ENCODE peak calls at places on chromosome 7, in seven cellular contexts. T is AG04450, P is cardiac fibroblast, V is brain microvascular endothelial cell, E is spleen, Z is natural killer cell, B is fibroblast of lung. Q is an unnamed sample.

GRCh38 chr7:107975394-107976013 is 27.5 kb downstream of the LAMB1 start:
- DNase-seq in V (no peak), E (no peak), P (no peak), Z (no peak), B (no peak), T (no peak), Q (no peak)

GRCh38 chr7:19851504-19851903 is 78.1 kb upstream of the TMEM196 start:
- DNase-seq in Z (no peak), E (no peak), B (no peak), V (no peak), P (no peak), T (no peak), Q (no peak)

GRCh38 chr7:19024261-19024660 is 93.2 kb downstream of the TWIST1 start:
- DNase-seq in V (peak), Z (no peak), T (peak), B (peak), P (peak), E (no peak), Q (peak)

GRCh38 chr7:79361214-79361613 is 92.3 kb downstream of the MAGI2 start:
- DNase-seq in Z (no peak), P (no peak), E (no peak), T (no peak), B (no peak), V (no peak), Q (no peak)

GRCh38 chr7:55030314-55030713 is 11.5 kb downstream of the EGFR start:
- DNase-seq in B (peak), Z (no peak), P (peak), V (no peak), T (no peak), E (no peak), Q (peak)

GRCh38 chr7:148332191-148332590 is 258.4 kb upstream of the C7orf33 start:
- DNase-seq in Z (no peak), T (no peak), B (no peak), E (no peak), V (no peak), P (no peak), Q (no peak)

GRCh38 chr7:27010068-27010467 is 85.7 kb downstream of the HOXA1 start:
- DNase-seq in P (no peak), Z (no peak), V (no peak), E (no peak), T (no peak), B (no peak), Q (no peak)

GRCh38 chr7:43636093-43636492 is 53.2 kb downstream of the STK17A start:
- DNase-seq in Z (no peak), P (peak), V (peak), T (no peak), B (peak), E (no peak), Q (peak)

GRCh38 chr7:16982640-16983103 is 100.9 kb upstream of the AGR3 start:
- DNase-seq in P (peak), T (no peak), E (no peak), B (peak), Z (no peak), V (peak), Q (peak)

GRCh38 chr7:102303669-102304422 is 17.2 kb downstream of the SH2B2 start:
- DNase-seq in Z (no peak), V (no peak), P (no peak), E (peak), B (no peak), T (no peak), Q (no peak)

GRCh38 chr7:156684661-156685060 is 44.1 kb downstream of the RNF32 start:
- DNase-seq in B (no peak), Z (no peak), V (no peak), P (no peak), E (no peak), T (no peak), Q (no peak)

GRCh38 chr7:95322874-95323273 is 1.5 kb downstream of the PON1 start:
- DNase-seq in T (no peak), P (peak), V (peak), E (no peak), B (no peak), Z (no peak), Q (no peak)

GRCh38 chr7:38584443-38585210 is 46.5 kb downstream of the AMPH start:
- DNase-seq in E (no peak), Z (no peak), T (peak), B (peak), V (peak), P (peak), Q (peak)

GRCh38 chr7:44634187-44634838 is 27.9 kb downstream of the OGDH start:
- DNase-seq in P (no peak), B (no peak), V (no peak), E (no peak), Z (no peak), T (no peak), Q (no peak)

GRCh38 chr7:131620673-131621609 is 64.5 kb upstream of the PODXL start:
- DNase-seq in P (no peak), T (no peak), Z (no peak), E (no peak), V (peak), B (no peak), Q (no peak)

GRCh38 chr7:115471891-115472290 is 550.0 kb downstream of the MDFIC start:
- DNase-seq in V (peak), P (no peak), Z (no peak), E (no peak), T (no peak), B (peak), Q (no peak)

GRCh38 chr7:131224996-131225395 is 102.7 kb upstream of the MKLN1 start:
- DNase-seq in Z (no peak), E (no peak), B (no peak), T (no peak), V (no peak), P (no peak), Q (peak)

GRCh38 chr7:88835147-88835728 is 39.7 kb upstream of the TEX47 start:
- DNase-seq in E (no peak), B (no peak), Z (no peak), P (peak), V (peak), T (no peak), Q (no peak)

GRCh38 chr7:29345590-29345989 is 151.0 kb downstream of the CHN2 start:
- DNase-seq in P (peak), B (peak), V (peak), T (no peak), E (no peak), Z (peak), Q (no peak)

GRCh38 chr7:78124221-78124620 is 325.6 kb downstream of the PHTF2 start:
- DNase-seq in E (no peak), Z (no peak), B (no peak), T (no peak), P (no peak), V (no peak), Q (no peak)

GRCh38 chr7:18225067-18225466 is 197.4 kb upstream of the PRPS1L1 start:
- DNase-seq in V (no peak), Z (no peak), B (no peak), P (no peak), E (no peak), T (no peak), Q (no peak)

GRCh38 chr7:131244259-131244852 is 83.3 kb upstream of the MKLN1 start:
- DNase-seq in V (peak), E (no peak), T (peak), B (peak), Z (no peak), P (peak), Q (peak)

GRCh38 chr7:9945131-9945530 is 1028.5 kb upstream of the PHF14 start:
- DNase-seq in Z (no peak), E (no peak), V (no peak), B (peak), T (no peak), P (no peak), Q (no peak)

GRCh38 chr7:102287082-102287464 is 405 bp downstream of the SH2B2 start:
- DNase-seq in E (peak), B (no peak), P (no peak), T (no peak), Z (no peak), V (no peak), Q (no peak)

GRCh38 chr7:51316262-51316665 is 345 bp downstream of the COBL start:
- DNase-seq in V (no peak), T (no peak), P (no peak), E (no peak), B (no peak), Z (no peak), Q (no peak)

GRCh38 chr7:104160375-104160774 is 47.4 kb downstream of the ORC5 start:
- DNase-seq in P (peak), T (no peak), Z (no peak), V (no peak), B (peak), E (no peak), Q (peak)

GRCh38 chr7:104152468-104152867 is 55.3 kb downstream of the ORC5 start:
- DNase-seq in P (no peak), B (no peak), Z (no peak), V (no peak), T (no peak), E (no peak), Q (no peak)

GRCh38 chr7:104153287-104153686 is 54.5 kb downstream of the ORC5 start:
- DNase-seq in T (no peak), B (no peak), Z (no peak), P (no peak), V (no peak), E (no peak), Q (no peak)

GRCh38 chr7:104161244-104161643 is 46.6 kb downstream of the ORC5 start:
- DNase-seq in E (no peak), P (no peak), Z (no peak), V (no peak), T (no peak), B (no peak), Q (no peak)

DNA sequence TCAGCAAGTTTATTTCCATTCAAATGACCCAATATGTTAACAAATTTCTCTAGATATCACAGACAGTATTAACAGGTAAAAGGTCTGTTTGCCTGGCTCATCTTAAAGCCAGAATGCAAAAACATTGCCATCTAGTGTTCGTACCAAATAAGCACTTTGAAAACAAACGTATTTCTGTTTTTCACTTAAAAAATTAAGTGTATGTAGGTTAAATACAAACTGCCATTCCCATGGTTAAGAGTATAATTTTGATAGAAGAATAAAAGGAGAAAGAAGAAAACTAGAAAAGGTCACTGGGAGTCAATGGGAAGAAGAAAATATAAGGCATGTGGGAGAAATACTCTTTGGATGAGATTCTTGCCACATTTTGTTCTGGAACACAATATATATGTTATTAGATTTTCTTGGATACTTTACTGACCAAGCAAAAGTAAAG is 51.0 kb downstream of the ORC5 start:
- DNase-seq in V (no peak), Z (no peak), B (peak), P (peak), E (no peak), T (no peak), Q (peak)
- TF ChIP-seq CTCF in V (peak), Z (peak), B (peak), P (peak), E (peak), T (peak), Q (peak)

GRCh38 chr7:159042639-159043101 is 102.0 kb downstream of the VIPR2 start:
- DNase-seq in Z (no peak), T (no peak), E (peak), B (no peak), P (no peak), V (no peak), Q (no peak)

GRCh38 chr7:159040912-159041711 is 103.6 kb downstream of the VIPR2 start:
- DNase-seq in P (no peak), B (no peak), Z (no peak), T (no peak), E (no peak), V (no peak), Q (no peak)

GRCh38 chr7:159039716-159040115 is 105.0 kb downstream of the VIPR2 start:
- DNase-seq in T (no peak), V (no peak), B (no peak), Z (no peak), P (no peak), E (no peak), Q (no peak)

GRCh38 chr7:159040146-159040545 is 104.5 kb downstream of the VIPR2 start:
- DNase-seq in V (no peak), E (no peak), B (no peak), T (no peak), P (no peak), Z (no peak), Q (no peak)

DNA sequence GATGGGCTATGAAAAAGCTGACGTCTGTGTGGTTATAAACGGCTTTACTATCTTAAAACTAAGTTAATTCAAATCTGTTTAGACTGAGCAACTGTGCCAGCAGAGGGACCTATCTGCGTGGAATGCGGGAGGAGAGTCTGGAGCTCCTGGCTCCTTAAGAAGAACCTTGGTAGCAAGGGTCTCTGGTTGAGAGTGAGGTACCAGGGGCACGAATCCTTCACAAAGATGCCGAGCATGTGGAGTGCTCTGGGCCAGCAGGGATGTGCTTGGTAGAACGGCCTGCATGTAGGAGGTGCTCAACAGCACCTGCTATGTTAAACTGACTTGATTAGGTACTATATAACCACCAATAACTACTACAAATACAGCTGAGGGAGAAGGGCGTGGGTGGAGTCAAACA is 102.6 kb downstream of the VIPR2 start:
- DNase-seq in B (no peak), E (no peak), Z (no peak), P (no peak), T (no peak), V (no peak), Q (no peak)
- TF ChIP-seq CTCF in B (no peak), E (no peak), Z (no peak), P (no peak), T (no peak), V (no peak), Q (no peak)

GRCh38 chr7:127588697-127589482 is 679 bp downstream of the ARF5 start:
- DNase-seq in B (peak), Z (no peak), P (peak), V (peak), E (no peak), T (peak), Q (peak)
- TF ChIP-seq CTCF in B (peak), Z (no peak), P (peak), V (peak), E (no peak), T (peak), Q (peak)

GRCh38 chr7:80905334-80905733 is 13.5 kb downstream of the SEMA3C start:
- DNase-seq in B (no peak), V (no peak), T (no peak), Z (no peak), E (no peak), P (no peak), Q (no peak)

GRCh38 chr7:80902716-80903308 is 16.0 kb downstream of the SEMA3C start:
- DNase-seq in P (no peak), V (no peak), B (no peak), E (no peak), Z (no peak), T (no peak), Q (no peak)

GRCh38 chr7:80896856-80897598 is 21.8 kb downstream of the SEMA3C start:
- DNase-seq in B (no peak), Z (no peak), E (no peak), V (no peak), T (no peak), P (peak), Q (peak)

GRCh38 chr7:80902035-80902434 is 16.8 kb downstream of the SEMA3C start:
- DNase-seq in B (no peak), E (no peak), Z (no peak), T (no peak), V (no peak), P (no peak), Q (no peak)

DNA sequence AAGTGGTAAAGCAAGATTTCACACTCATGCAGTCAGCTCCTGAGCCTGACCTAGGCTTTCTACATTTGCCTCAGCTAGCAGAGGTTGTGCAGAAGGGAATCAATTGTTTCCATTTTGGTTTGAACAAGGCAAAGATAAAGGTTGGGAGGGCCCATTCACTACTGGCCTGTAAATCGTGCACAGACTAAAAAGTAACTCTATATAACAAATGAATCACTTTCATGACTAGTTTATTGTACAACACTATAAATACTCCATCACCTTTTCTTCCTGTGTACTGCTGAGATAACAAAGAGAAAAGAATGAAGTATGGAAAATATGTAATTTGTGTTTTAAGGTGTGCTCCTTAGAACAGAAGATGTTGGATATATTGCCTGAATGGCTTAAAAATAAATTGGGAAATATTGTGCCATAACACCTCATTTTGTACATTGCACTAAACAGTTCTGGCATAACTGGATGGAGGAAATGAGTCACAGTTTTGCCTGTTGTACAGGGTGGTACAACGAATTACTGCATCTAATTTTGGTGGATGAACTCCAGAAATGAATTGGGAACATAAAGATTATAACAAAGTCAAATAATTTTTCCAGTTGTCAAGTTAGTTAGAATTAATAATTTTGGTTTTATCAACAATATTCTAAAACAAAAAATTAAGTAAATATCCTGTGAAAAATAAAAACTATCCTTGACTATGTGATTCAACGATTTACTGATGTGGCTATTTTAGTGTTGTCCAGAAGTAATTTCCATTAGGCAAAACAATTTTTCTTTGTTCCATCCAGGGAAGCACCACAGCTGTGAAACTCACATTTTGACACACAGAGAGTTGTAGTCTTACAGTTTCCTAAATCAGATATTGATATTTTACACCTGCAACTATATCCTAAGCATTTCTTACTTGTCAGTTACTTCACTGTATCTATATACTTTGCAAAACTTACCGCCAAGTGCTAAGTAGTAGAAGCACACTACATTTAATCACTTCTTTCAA is 18.0 kb downstream of the SEMA3C start:
- DNase-seq in P (peak), V (no peak), Z (no peak), T (no peak), E (no peak), B (peak), Q (peak)
- TF ChIP-seq CTCF in P (no peak), V (no peak), Z (no peak), T (no peak), E (no peak), B (no peak), Q (no peak)

GRCh38 chr7:1323178-1324027 is 90.7 kb downstream of the UNCX start:
- DNase-seq in B (no peak), Z (no peak), V (no peak), E (peak), P (no peak), T (no peak), Q (no peak)
- TF ChIP-seq CTCF in B (no peak), Z (no peak), V (no peak), E (no peak), P (no peak), T (no peak), Q (no peak)

GRCh38 chr7:3649250-3649649 is 348.2 kb downstream of the SDK1 start:
- DNase-seq in V (peak), B (peak), P (peak), E (no peak), Z (no peak), T (no peak), Q (no peak)
- TF ChIP-seq CTCF in V (peak), B (no peak), P (peak), E (no peak), Z (no peak), T (peak), Q (no peak)

GRCh38 chr7:142481548-142481947 is 223.7 kb upstream of the PRSS58 start:
- DNase-seq in P (peak), Z (no peak), V (peak), B (peak), T (no peak), E (no peak), Q (peak)

GRCh38 chr7:142482899-142483658 is 225.2 kb upstream of the PRSS58 start:
- DNase-seq in V (peak), E (peak), T (no peak), P (peak), B (peak), Z (no peak), Q (peak)

GRCh38 chr7:142485617-142486226 is 227.9 kb upstream of the PRSS58 start:
- DNase-seq in E (no peak), Z (no peak), P (peak), V (no peak), T (no peak), B (no peak), Q (no peak)

GRCh38 chr7:142487124-142487523 is 229.3 kb upstream of the PRSS58 start:
- DNase-seq in T (no peak), Z (no peak), P (no peak), E (no peak), V (no peak), B (no peak), Q (no peak)

DNA sequence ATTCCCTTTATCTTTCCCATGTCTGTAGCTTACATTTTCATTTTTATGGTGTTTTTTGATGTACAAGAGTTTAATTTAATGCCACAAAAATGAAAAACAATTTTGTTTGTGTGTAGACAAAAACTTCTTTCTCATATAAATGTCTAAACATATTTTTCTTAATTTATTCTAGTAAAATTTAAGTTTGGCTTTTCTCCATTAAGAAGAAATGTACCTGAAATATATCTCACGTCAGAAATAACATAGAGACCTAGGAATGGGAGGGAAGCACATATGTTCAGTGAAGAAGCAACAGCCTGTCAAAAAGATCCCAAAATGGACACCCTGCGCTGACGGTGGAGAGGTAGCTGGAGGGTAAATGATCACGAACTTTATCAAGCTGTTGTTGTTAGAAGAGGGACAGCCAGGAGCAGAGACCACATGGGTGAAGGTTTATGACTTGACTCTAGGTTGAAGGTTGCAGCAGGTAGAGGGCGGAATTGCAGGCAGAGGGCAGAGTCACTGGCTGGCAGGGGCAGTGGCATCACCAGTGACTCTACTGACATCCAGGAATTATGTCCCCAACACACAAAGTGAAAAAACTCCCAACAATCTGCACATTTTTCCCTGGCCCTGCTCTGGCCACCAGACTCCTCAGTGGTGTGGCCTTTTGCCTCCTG is 225.9 kb upstream of the PRSS58 start:
- DNase-seq in V (no peak), B (no peak), Z (no peak), E (no peak), P (no peak), T (no peak), Q (no peak)
- TF ChIP-seq CTCF in V (peak), B (no peak), Z (no peak), E (no peak), P (no peak), T (no peak), Q (peak)

GRCh38 chr7:13279854-13280435 is 592.5 kb downstream of the ARL4A start:
- DNase-seq in B (peak), Z (no peak), P (peak), T (peak), E (no peak), V (no peak), Q (no peak)
- TF ChIP-seq CTCF in B (no peak), Z (peak), P (peak), T (peak), E (peak), V (no peak), Q (peak)